ENCODE peak calls at places on chromosomes 5 and 9, in five cellular contexts. One of them, this sample, is unnamed.

GRCh38 chr9:4927043-4927471 is 58.0 kb upstream of the JAK2 start:
- DNase-seq in uterus: no peak
- DNase-seq in Peyer's patch: no peak
- DNase-seq in fibroblast of mammary gland: peak; percentile 35
- DNase-seq in BJ: no peak
- DNase-seq in this sample: no peak

GRCh38 chr9:88742483-88742882 is 207.5 kb downstream of the NXNL2 start:
- DNase-seq in uterus: peak; percentile 36
- DNase-seq in Peyer's patch: no peak
- DNase-seq in fibroblast of mammary gland: peak; percentile 94
- DNase-seq in BJ: peak; percentile 61
- DNase-seq in this sample: no peak

GRCh38 chr9:89418112-89418872 is 79.6 kb downstream of the SEMA4D start:
- DNase-seq in uterus: no peak
- DNase-seq in Peyer's patch: peak; percentile 62
- DNase-seq in fibroblast of mammary gland: no peak
- DNase-seq in BJ: no peak
- DNase-seq in this sample: no peak

GRCh38 chr5:62124266-62124665 is 181.7 kb upstream of the KIF2A start:
- DNase-seq in uterus: no peak
- DNase-seq in Peyer's patch: no peak
- DNase-seq in fibroblast of mammary gland: no peak
- DNase-seq in BJ: no peak
- DNase-seq in this sample: no peak

GRCh38 chr9:33329117-33329563 is 38.8 kb downstream of the NFX1 start:
- DNase-seq in uterus: peak; percentile 55
- DNase-seq in Peyer's patch: peak; percentile 81
- DNase-seq in fibroblast of mammary gland: peak; percentile 95
- DNase-seq in BJ: peak; percentile 91
- DNase-seq in this sample: no peak

GRCh38 chr9:124835026-124835501 is 18.2 kb upstream of the WDR38 start:
- DNase-seq in uterus: peak; percentile 70
- DNase-seq in Peyer's patch: peak; percentile 81
- DNase-seq in fibroblast of mammary gland: peak; percentile 87
- DNase-seq in BJ: no peak
- DNase-seq in this sample: no peak

GRCh38 chr5:143992461-143992860 is 178.0 kb downstream of the YIPF5 start:
- DNase-seq in uterus: no peak
- DNase-seq in Peyer's patch: no peak
- DNase-seq in fibroblast of mammary gland: peak; percentile 19
- DNase-seq in BJ: no peak
- DNase-seq in this sample: no peak

GRCh38 chr9:27117489-27118135 is 8.6 kb downstream of the TEK start:
- DNase-seq in uterus: no peak
- DNase-seq in Peyer's patch: peak; percentile 54
- DNase-seq in fibroblast of mammary gland: peak; percentile 58
- DNase-seq in BJ: no peak
- DNase-seq in this sample: peak; percentile 62

GRCh38 chr5:146560205-146560812 is 44.3 kb upstream of the GPR151 start:
- DNase-seq in uterus: no peak
- DNase-seq in Peyer's patch: no peak
- DNase-seq in fibroblast of mammary gland: peak; percentile 16
- DNase-seq in BJ: no peak
- DNase-seq in this sample: no peak

GRCh38 chr5:126389179-126389578 is 34.0 kb upstream of the GRAMD2B start:
- DNase-seq in uterus: no peak
- DNase-seq in Peyer's patch: peak; percentile 64
- DNase-seq in fibroblast of mammary gland: no peak
- DNase-seq in BJ: no peak
- DNase-seq in this sample: no peak

GRCh38 chr5:159504106-159504856 is 174.0 kb upstream of the IL12B start:
- DNase-seq in uterus: no peak
- DNase-seq in Peyer's patch: no peak
- DNase-seq in fibroblast of mammary gland: peak; percentile 75
- DNase-seq in BJ: no peak
- DNase-seq in this sample: no peak

GRCh38 chr5:111735829-111736228 is 21.2 kb downstream of the NREP start:
- DNase-seq in uterus: peak; percentile 52
- DNase-seq in Peyer's patch: peak; percentile 52
- DNase-seq in fibroblast of mammary gland: peak; percentile 98
- DNase-seq in BJ: peak; percentile 76
- DNase-seq in this sample: no peak

GRCh38 chr5:154117050-154117449 is 73.5 kb upstream of the GALNT10 start:
- DNase-seq in uterus: no peak
- DNase-seq in Peyer's patch: no peak
- DNase-seq in fibroblast of mammary gland: no peak
- DNase-seq in BJ: no peak
- DNase-seq in this sample: no peak

GRCh38 chr5:103373576-103374472 is 115.3 kb downstream of the MACIR start:
- DNase-seq in uterus: no peak
- DNase-seq in Peyer's patch: no peak
- DNase-seq in fibroblast of mammary gland: no peak
- DNase-seq in BJ: no peak
- DNase-seq in this sample: no peak

GRCh38 chr5:103374473-103374963 is 116.0 kb downstream of the MACIR start:
- DNase-seq in uterus: no peak
- DNase-seq in Peyer's patch: no peak
- DNase-seq in fibroblast of mammary gland: no peak
- DNase-seq in BJ: no peak
- DNase-seq in this sample: no peak

GRCh38 chr5:103371046-103371603 is 112.6 kb downstream of the MACIR start:
- DNase-seq in uterus: no peak
- DNase-seq in Peyer's patch: no peak
- DNase-seq in fibroblast of mammary gland: no peak
- DNase-seq in BJ: no peak
- DNase-seq in this sample: no peak

GRCh38 chr5:103375863-103376591 is 117.5 kb downstream of the MACIR start:
- DNase-seq in uterus: no peak
- DNase-seq in Peyer's patch: no peak
- DNase-seq in fibroblast of mammary gland: no peak
- DNase-seq in BJ: no peak
- DNase-seq in this sample: no peak

GRCh38 chr5:103375356-103375755 is 116.8 kb downstream of the MACIR start:
- DNase-seq in uterus: no peak
- DNase-seq in Peyer's patch: no peak
- DNase-seq in fibroblast of mammary gland: peak; percentile 35
- DNase-seq in BJ: no peak
- DNase-seq in this sample: no peak
- TF ChIP-seq CTCF in uterus: no peak
- TF ChIP-seq CTCF in Peyer's patch: no peak
- TF ChIP-seq CTCF in fibroblast of mammary gland: peak; percentile 13
- TF ChIP-seq CTCF in BJ: peak; percentile 19
- TF ChIP-seq CTCF in this sample: no peak

DNA sequence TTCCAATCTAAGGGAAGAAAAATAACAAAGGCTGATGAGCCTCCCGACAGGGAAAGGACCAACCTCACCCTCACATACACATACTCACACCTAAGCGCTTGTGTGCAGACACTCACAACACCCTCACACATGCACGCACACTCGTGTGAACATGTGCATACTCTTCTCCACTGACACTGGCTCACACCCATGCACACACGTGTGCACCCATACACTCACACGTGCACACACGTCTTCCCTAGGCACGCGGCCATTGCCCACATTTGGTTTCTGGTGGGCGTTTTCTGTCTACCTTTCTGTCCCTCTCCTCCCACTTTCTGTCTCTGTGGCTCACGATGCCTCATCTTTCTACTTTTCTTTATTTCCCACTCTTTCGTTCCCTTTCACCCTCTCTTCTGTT is 169.7 kb upstream of the MVB12B start:
- DNase-seq in uterus: no peak
- DNase-seq in Peyer's patch: no peak
- DNase-seq in fibroblast of mammary gland: no peak
- DNase-seq in BJ: no peak
- DNase-seq in this sample: no peak
- TF ChIP-seq CTCF in uterus: no peak
- TF ChIP-seq CTCF in Peyer's patch: no peak
- TF ChIP-seq CTCF in fibroblast of mammary gland: no peak
- TF ChIP-seq CTCF in BJ: no peak
- TF ChIP-seq CTCF in this sample: no peak

DNA sequence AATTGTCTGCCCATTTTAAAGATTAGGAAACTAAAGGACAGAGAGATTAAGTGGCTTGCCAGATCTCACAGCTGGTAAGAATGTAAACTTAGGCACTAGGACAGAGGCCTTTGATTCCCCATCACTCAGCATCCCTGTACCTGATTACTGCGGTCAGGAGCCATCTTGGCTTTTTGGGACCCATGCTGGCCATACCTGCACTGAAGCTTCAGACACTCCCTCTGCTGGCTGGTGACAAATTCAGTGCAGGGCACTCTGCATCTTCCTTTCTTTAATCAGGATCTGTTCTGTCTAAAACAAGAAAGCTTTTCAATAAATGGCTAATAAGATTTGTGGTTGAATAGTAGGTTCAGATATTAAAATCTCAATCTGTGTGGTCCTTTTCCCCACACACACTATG is 215.5 kb upstream of the RORB start:
- DNase-seq in uterus: no peak
- DNase-seq in Peyer's patch: no peak
- DNase-seq in fibroblast of mammary gland: no peak
- DNase-seq in BJ: no peak
- DNase-seq in this sample: peak; percentile 17
- TF ChIP-seq CTCF in uterus: no peak
- TF ChIP-seq CTCF in Peyer's patch: no peak
- TF ChIP-seq CTCF in fibroblast of mammary gland: peak; percentile 13
- TF ChIP-seq CTCF in BJ: no peak
- TF ChIP-seq CTCF in this sample: peak; percentile 35

GRCh38 chr5:5062903-5063302 is 77.2 kb upstream of the ADAMTS16 start:
- DNase-seq in uterus: no peak
- DNase-seq in Peyer's patch: no peak
- DNase-seq in fibroblast of mammary gland: no peak
- DNase-seq in BJ: no peak
- DNase-seq in this sample: no peak

GRCh38 chr5:5061836-5062235 is 78.3 kb upstream of the ADAMTS16 start:
- DNase-seq in uterus: no peak
- DNase-seq in Peyer's patch: no peak
- DNase-seq in fibroblast of mammary gland: no peak
- DNase-seq in BJ: no peak
- DNase-seq in this sample: no peak

GRCh38 chr5:5065472-5065871 is 74.7 kb upstream of the ADAMTS16 start:
- DNase-seq in uterus: no peak
- DNase-seq in Peyer's patch: no peak
- DNase-seq in fibroblast of mammary gland: no peak
- DNase-seq in BJ: no peak
- DNase-seq in this sample: no peak

GRCh38 chr5:5066276-5067186 is 73.6 kb upstream of the ADAMTS16 start:
- DNase-seq in uterus: no peak
- DNase-seq in Peyer's patch: no peak
- DNase-seq in fibroblast of mammary gland: peak; percentile 22
- DNase-seq in BJ: no peak
- DNase-seq in this sample: no peak

DNA sequence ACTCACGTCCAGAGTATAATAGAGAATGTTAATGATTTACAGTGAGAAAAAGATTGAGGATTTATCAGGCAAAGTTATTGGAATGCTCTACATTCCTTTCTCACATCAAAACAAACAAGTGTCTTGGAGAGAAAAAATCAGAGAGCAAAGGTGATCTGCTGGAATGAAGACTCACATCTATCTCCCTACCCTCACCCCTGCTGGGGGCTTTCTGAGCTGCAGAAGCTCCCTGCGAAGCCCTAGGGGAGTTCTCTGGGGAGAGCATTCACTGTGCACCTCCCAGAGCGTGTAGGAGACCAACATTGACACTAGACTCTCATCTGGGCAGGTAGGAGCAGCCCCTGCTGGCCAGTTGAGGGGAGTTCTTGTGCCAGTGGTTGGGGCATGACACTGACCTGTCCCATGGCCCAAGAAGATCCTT is 76.6 kb upstream of the ADAMTS16 start:
- DNase-seq in uterus: no peak
- DNase-seq in Peyer's patch: no peak
- DNase-seq in fibroblast of mammary gland: no peak
- DNase-seq in BJ: no peak
- DNase-seq in this sample: no peak
- TF ChIP-seq CTCF in uterus: no peak
- TF ChIP-seq CTCF in Peyer's patch: no peak
- TF ChIP-seq CTCF in fibroblast of mammary gland: peak; percentile 6
- TF ChIP-seq CTCF in BJ: peak; percentile 20
- TF ChIP-seq CTCF in this sample: no peak

GRCh38 chr9:87216036-87216435 is 268.7 kb upstream of the GAS1 start:
- DNase-seq in uterus: no peak
- DNase-seq in Peyer's patch: no peak
- DNase-seq in fibroblast of mammary gland: no peak
- DNase-seq in BJ: no peak
- DNase-seq in this sample: no peak

GRCh38 chr9:87213948-87214347 is 266.6 kb upstream of the GAS1 start:
- DNase-seq in uterus: no peak
- DNase-seq in Peyer's patch: no peak
- DNase-seq in fibroblast of mammary gland: peak; percentile 68
- DNase-seq in BJ: no peak
- DNase-seq in this sample: no peak

GRCh38 chr9:87214991-87215390 is 267.7 kb upstream of the GAS1 start:
- DNase-seq in uterus: no peak
- DNase-seq in Peyer's patch: no peak
- DNase-seq in fibroblast of mammary gland: no peak
- DNase-seq in BJ: no peak
- DNase-seq in this sample: no peak

GRCh38 chr9:87217056-87217455 is 269.8 kb upstream of the GAS1 start:
- DNase-seq in uterus: no peak
- DNase-seq in Peyer's patch: no peak
- DNase-seq in fibroblast of mammary gland: no peak
- DNase-seq in BJ: no peak
- DNase-seq in this sample: no peak

DNA sequence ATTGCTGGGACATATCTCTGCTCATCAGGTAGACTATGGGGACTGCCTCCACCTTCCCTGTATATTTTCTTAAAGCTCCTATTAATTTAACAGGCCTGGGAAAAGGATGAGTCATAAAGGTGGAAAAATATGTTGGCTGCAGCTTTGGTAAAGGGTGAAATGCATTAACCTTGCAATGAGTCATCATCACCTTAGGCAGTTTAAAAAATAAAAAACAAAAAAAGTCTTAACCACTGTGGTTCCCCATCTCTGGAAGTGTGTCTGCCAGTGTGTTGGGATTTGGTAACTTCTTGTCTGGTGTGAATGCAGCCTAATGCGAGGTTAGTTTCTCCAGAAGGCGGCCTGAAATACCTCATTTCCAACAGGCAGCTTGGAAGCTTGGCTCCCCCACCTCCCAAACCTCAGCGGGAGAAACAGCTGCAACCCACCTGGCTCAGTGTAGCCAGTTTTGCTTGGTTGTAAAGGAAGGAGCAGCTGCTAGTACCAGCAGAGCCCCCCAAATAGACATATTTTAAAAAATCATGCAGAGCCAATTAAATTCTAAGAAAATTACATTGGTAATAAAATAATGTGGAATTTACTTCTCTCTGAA is 265.4 kb upstream of the GAS1 start:
- DNase-seq in uterus: no peak
- DNase-seq in Peyer's patch: no peak
- DNase-seq in fibroblast of mammary gland: peak; percentile 41
- DNase-seq in BJ: no peak
- DNase-seq in this sample: no peak
- TF ChIP-seq CTCF in uterus: no peak
- TF ChIP-seq CTCF in Peyer's patch: no peak
- TF ChIP-seq CTCF in fibroblast of mammary gland: no peak
- TF ChIP-seq CTCF in BJ: no peak
- TF ChIP-seq CTCF in this sample: no peak

DNA sequence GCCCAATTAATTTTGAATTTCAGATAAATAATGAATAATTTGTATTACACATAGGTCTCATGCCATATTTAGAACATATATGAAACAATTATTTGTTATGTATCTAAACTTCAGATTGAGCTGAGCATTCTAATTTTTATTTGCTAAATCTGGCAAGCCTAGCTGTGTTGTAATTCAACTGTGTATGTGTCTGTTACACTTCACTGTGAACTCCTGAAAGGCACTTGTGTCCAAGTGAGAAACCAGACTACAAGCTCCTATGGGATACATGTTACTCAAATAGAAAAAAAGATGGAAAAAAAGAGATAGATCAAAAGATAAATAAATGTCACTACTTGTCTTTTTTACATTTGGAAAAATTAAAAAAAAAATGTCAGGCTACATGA is 56.5 kb upstream of the ANKRD55 start:
- DNase-seq in uterus: no peak
- DNase-seq in Peyer's patch: no peak
- DNase-seq in fibroblast of mammary gland: no peak
- DNase-seq in BJ: no peak
- DNase-seq in this sample: no peak
- TF ChIP-seq CTCF in uterus: no peak
- TF ChIP-seq CTCF in Peyer's patch: no peak
- TF ChIP-seq CTCF in fibroblast of mammary gland: no peak
- TF ChIP-seq CTCF in BJ: no peak
- TF ChIP-seq CTCF in this sample: no peak

This sample was measured in endothelial cell.